ENCODE peak calls at places on chromosomes 1 and 21, in four cellular contexts. N is HCT116, V is uterus, S is tibial nerve. X is an unnamed sample. For H3K36me3, the result is how much of the 10 kb centered on the place peaks cover.

GRCh38 chr1:171817511-171818265 is 23.6 kb upstream of the DNM3 start:
- DNase-seq in N (peak), S (no peak), V (no peak), X (no peak)

GRCh38 chr1:28507646-28508434 is 2.0 kb downstream of the RCC1 start:
- DNase-seq in V (no peak), S (no peak), N (no peak), X (no peak)

GRCh38 chr1:239455743-239456142 is 69.4 kb downstream of the CHRM3 start:
- DNase-seq in N (no peak), S (no peak), V (no peak), X (no peak)

GRCh38 chr1:62362952-62363325 is 43.7 kb upstream of the KANK4 start:
- DNase-seq in V (no peak), S (no peak), N (no peak), X (no peak)

GRCh38 chr1:172940170-172940855 is 110.4 kb downstream of the TNFSF18 start:
- DNase-seq in N (no peak), S (no peak), V (no peak), X (no peak)

GRCh38 chr1:238343869-238344268 is 453.1 kb upstream of the ZP4 start:
- DNase-seq in N (no peak), S (no peak), V (no peak), X (no peak)

GRCh38 chr1:21857142-21857839 is 45.2 kb downstream of the LDLRAD2 start:
- DNase-seq in S (no peak), N (no peak), V (no peak), X (no peak)

GRCh38 chr1:230633469-230633868 is 8.8 kb upstream of the COG2 start:
- DNase-seq in V (no peak), N (no peak), S (no peak), X (no peak)

GRCh38 chr21:17539323-17539722 is 26.5 kb downstream of the CXADR start:
- DNase-seq in N (no peak), S (no peak), V (no peak), X (no peak)

GRCh38 chr1:62435231-62436038 is 1.4 kb upstream of the USP1 start:
- DNase-seq in S (no peak), N (peak), V (no peak), X (peak)

GRCh38 chr1:155195201-155196102 is 12.2 kb downstream of the THBS3 start:
- DNase-seq in N (no peak), S (no peak), V (no peak), X (no peak)

GRCh38 chr1:186325239-186325638 is 49.8 kb downstream of the TPR start:
- DNase-seq in V (no peak), S (no peak), N (peak), X (no peak)

GRCh38 chr1:186327331-186327730 is 47.7 kb downstream of the TPR start:
- DNase-seq in V (no peak), N (no peak), S (no peak), X (no peak)

GRCh38 chr1:186326009-186326408 is 49.0 kb downstream of the TPR start:
- DNase-seq in V (no peak), S (no peak), N (no peak), X (no peak)

GRCh38 chr1:186330758-186331157 is 44.3 kb downstream of the TPR start:
- DNase-seq in N (peak), V (no peak), S (no peak), X (no peak)
- TF ChIP-seq CTCF in N (peak), V (no peak), S (no peak), X (no peak)

GRCh38 chr1:63645301-63645700 is 52.1 kb downstream of the PGM1 start:
- DNase-seq in N (no peak), S (no peak), V (no peak), X (no peak)
- H3K36me3 ChIP-seq in N (under half), S (under half), V (under half), X (under half)

GRCh38 chr21:31529406-31529805 is 130.1 kb upstream of the SOD1 start:
- DNase-seq in V (no peak), S (no peak), N (no peak), X (no peak)

GRCh38 chr21:31536138-31536537 is 123.4 kb upstream of the SOD1 start:
- DNase-seq in V (no peak), S (no peak), N (no peak), X (no peak)

GRCh38 chr21:31530364-31530763 is 129.1 kb upstream of the SOD1 start:
- DNase-seq in V (no peak), N (no peak), S (no peak), X (no peak)

GRCh38 chr21:31531967-31532366 is 127.5 kb upstream of the SOD1 start:
- DNase-seq in S (no peak), V (no peak), N (no peak), X (no peak)

GRCh38 chr21:31530918-31531705 is 128.4 kb upstream of the SOD1 start:
- DNase-seq in V (no peak), S (no peak), N (no peak), X (no peak)
- TF ChIP-seq POLR2A in V (no peak), S (no peak), N (no peak), X (no peak)

GRCh38 chr1:55698136-55698535 is 483.0 kb upstream of the USP24 start:
- DNase-seq in V (no peak), S (no peak), N (no peak), X (no peak)

GRCh38 chr1:55699151-55699695 is 484.1 kb upstream of the USP24 start:
- DNase-seq in N (no peak), S (no peak), V (no peak), X (no peak)

GRCh38 chr1:55700359-55701130 is 485.4 kb upstream of the USP24 start:
- DNase-seq in S (no peak), V (no peak), N (no peak), X (no peak)

GRCh38 chr1:55703726-55704363 is 488.7 kb upstream of the USP24 start:
- DNase-seq in V (no peak), S (no peak), N (no peak), X (no peak)

GRCh38 chr1:55702064-55702463 is 486.9 kb upstream of the USP24 start:
- DNase-seq in N (peak), V (no peak), S (no peak), X (no peak)
- TF ChIP-seq CTCF in N (peak), V (no peak), S (no peak), X (no peak)